ENCODE peak calls at places on chromosome 4, in ten cellular contexts. G is testis; E is left ventricle myocardium inferior; L is CD8-positive, alpha-beta memory T cell; B is mucosa of descending colon; N is suprapubic skin; J is sigmoid colon; X is right atrium auricular region; Q is heart right ventricle; O is PC-3. K is an unnamed sample. For H3K4me1 and H3K9me3, the result is how much of the 10 kb centered on the place peaks cover.

GRCh38 chr4:153222790-153223417 is 18.7 kb downstream of the TRIM2 start:
- DNase-seq in G (peak), E (peak), L (peak), B (peak), N (peak), J (peak), X (no peak), Q (peak), O (peak), K (no peak)

GRCh38 chr4:37628977-37629609 is 57.1 kb downstream of the RELL1 start:
- DNase-seq in G (no peak), E (no peak), L (no peak), B (no peak), N (peak), J (peak), X (no peak), Q (no peak), O (peak), K (no peak)

GRCh38 chr4:27084685-27085356 is 224.2 kb downstream of the STIM2 start:
- DNase-seq in G (peak), E (peak), L (no peak), B (peak), N (no peak), J (no peak), X (no peak), Q (no peak), O (peak), K (no peak)

GRCh38 chr4:142953171-142953570 is 107.1 kb upstream of the INPP4B start:
- DNase-seq in G (no peak), E (no peak), L (no peak), B (no peak), N (no peak), J (no peak), X (no peak), Q (no peak), O (no peak), K (no peak)

GRCh38 chr4:38149472-38149871 is 189.3 kb downstream of the PTTG2 start:
- DNase-seq in G (no peak), E (no peak), L (no peak), B (no peak), N (peak), J (no peak), X (no peak), Q (no peak), O (no peak), K (no peak)

GRCh38 chr4:76781698-76782595 is 116.0 kb downstream of the SOWAHB start:
- DNase-seq in G (no peak), E (no peak), L (no peak), B (no peak), N (no peak), J (no peak), X (no peak), Q (no peak), O (peak), K (no peak)

GRCh38 chr4:47074836-47075235 is 43.5 kb downstream of the GABRB1 start:
- DNase-seq in G (no peak), E (no peak), L (no peak), B (no peak), N (no peak), J (no peak), X (no peak), Q (no peak), O (no peak), K (no peak)

GRCh38 chr4:8007581-8007980 is 67.9 kb upstream of the AFAP1 start:
- DNase-seq in G (no peak), E (no peak), L (no peak), B (no peak), N (no peak), J (no peak), X (no peak), Q (no peak), O (no peak), K (no peak)

GRCh38 chr4:118322831-118323502 is 29.8 kb downstream of the PRSS12 start:
- DNase-seq in G (no peak), E (no peak), L (no peak), B (no peak), N (no peak), J (no peak), X (no peak), Q (no peak), O (no peak), K (no peak)

GRCh38 chr4:45442466-45442865 is 681.4 kb downstream of the GABRG1 start:
- DNase-seq in G (no peak), E (no peak), L (no peak), B (no peak), N (no peak), J (no peak), X (no peak), Q (no peak), O (peak), K (no peak)

GRCh38 chr4:102518703-102519131 is 17.6 kb downstream of the NFKB1 start:
- DNase-seq in G (no peak), E (no peak), L (no peak), B (no peak), N (no peak), J (no peak), X (no peak), Q (no peak), O (no peak), K (no peak)

GRCh38 chr4:139576219-139576618 is 20.2 kb upstream of the SETD7 start:
- DNase-seq in G (no peak), E (no peak), L (no peak), B (no peak), N (no peak), J (no peak), X (no peak), Q (no peak), O (no peak), K (no peak)

GRCh38 chr4:80221161-80221560 is 23.9 kb downstream of the PRDM8 start:
- DNase-seq in G (no peak), E (no peak), L (no peak), B (no peak), N (no peak), J (no peak), X (no peak), Q (no peak), O (peak), K (no peak)

GRCh38 chr4:109134921-109135320 is 167.5 kb downstream of the COL25A1 start:
- DNase-seq in G (no peak), E (no peak), L (no peak), B (no peak), N (no peak), J (no peak), X (no peak), Q (no peak), O (no peak), K (no peak)

GRCh38 chr4:10041036-10041435 is 19.7 kb upstream of the SLC2A9 start:
- DNase-seq in G (no peak), E (no peak), L (no peak), B (no peak), N (no peak), J (no peak), X (no peak), Q (no peak), O (no peak), K (no peak)
- H3K4me1 ChIP-seq in G (under half), E (under half), L (under half), B (under half), N (under half), J (under half), X (under half), Q (under half), O (under half), K (under half)

GRCh38 chr4:146621-147020 is 22.3 kb downstream of the ZNF718 start:
- DNase-seq in G (no peak), E (no peak), L (no peak), B (no peak), N (no peak), J (no peak), X (no peak), Q (no peak), O (no peak), K (no peak)
- H3K9me3 ChIP-seq in G (under half), E (half or more), L (under half), B (half or more), N (half or more), J (under half), X (half or more), Q (half or more), O (under half), K (half or more)

DNA sequence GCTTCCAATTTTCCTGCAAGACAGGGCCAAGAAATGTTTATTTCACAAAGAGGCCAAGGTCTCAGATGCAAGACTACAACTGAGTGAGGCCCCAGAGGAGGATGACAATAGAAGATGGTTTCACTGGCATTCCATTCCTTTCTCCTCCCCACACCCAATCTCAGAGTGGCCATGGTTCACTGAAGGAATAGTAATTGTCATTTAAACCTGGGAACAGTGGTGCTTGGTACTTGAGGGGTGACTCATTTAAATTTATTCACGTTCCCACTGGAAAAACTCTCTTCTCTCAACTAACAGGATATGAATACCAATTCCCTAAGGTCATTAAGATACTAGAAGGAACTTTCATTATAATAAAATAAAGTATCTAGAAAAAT is 35.3 kb upstream of the CXCL8 start:
- DNase-seq in G (no peak), E (no peak), L (no peak), B (no peak), N (no peak), J (no peak), X (no peak), Q (no peak), O (peak), K (no peak)
- H3K4me1 ChIP-seq in G (under half), E (under half), L (under half), B (under half), N (under half), J (under half), X (under half), Q (under half), O (half or more), K (under half)

DNA sequence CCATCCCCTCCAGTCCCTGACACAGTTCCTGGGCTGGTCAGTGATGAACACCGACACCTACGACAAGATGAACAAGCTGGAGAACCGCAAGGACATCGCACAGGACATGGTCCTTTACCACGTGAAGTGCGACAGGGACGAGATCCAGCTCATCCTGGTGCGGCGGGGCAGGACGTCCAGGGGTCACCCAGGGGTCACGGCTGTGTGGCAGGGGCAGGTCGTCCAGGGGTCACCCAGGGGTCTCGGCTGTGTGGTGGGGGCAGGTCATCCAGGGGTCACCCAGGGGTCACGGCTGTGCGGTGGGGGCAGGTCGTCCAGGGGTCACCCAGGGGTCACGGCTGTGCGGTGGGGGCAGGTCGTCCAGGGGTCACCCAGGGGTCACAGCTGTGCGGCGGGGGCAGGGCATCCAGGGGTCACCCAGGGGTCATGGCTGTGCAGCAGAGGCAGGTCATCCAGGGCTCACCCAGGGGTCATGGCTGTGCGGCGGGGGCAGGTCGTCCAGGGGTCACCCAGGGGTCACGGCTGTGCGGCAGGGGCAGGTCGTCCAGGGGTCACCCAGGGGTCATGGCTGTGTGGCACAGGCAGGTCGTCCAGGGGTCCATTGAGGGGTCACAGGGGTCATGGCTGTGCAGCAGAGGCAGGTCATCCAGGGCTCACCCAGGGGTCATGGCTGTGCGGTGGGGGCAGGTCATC is 16.6 kb downstream of the ATP5ME start:
- DNase-seq in G (no peak), E (no peak), L (no peak), B (peak), N (peak), J (peak), X (no peak), Q (no peak), O (no peak), K (no peak)
- H3K9me3 ChIP-seq in G (under half), E (under half), L (under half), B (under half), N (under half), J (under half), X (under half), Q (under half), O (under half), K (under half)